ENCODE peak calls at places on chromosomes 16 and 17, in eight cellular contexts. X is naive thymus-derived CD8-positive, alpha-beta T cell; D is activated T-cell treated with anti-CD3 and anti-CD28 coated beads for 48 hours; G is T-helper 1 cell; J is NCI-H1417; U is activated CD8-positive, alpha-beta T cell treated with anti-CD3 and anti-CD28 coated beads, Interleukin-2, amount 10 ng/mL, durations not matched to agents 7 days and 5 days; K is GM04503; O is activated T-helper 1 cell treated with Interleukin-2 at 50 U/mL for 16 hours. H is an unnamed sample.

GRCh38 chr16:4780235-4780634 is 7.9 kb downstream of the SEPTIN12 start:
- DNase-seq in D (no peak), G (no peak), O (no peak), J (no peak), X (no peak), U (no peak), K (no peak), H (no peak)

GRCh38 chr17:27818311-27819170 is 18.2 kb upstream of the NOS2 start:
- DNase-seq in G (no peak), U (no peak), X (no peak), J (no peak), K (no peak), D (no peak), O (no peak), H (no peak)

GRCh38 chr16:69561901-69562300 is 3.9 kb upstream of the NFAT5 start:
- DNase-seq in D (no peak), X (no peak), K (no peak), O (no peak), G (no peak), U (no peak), J (no peak), H (no peak)

GRCh38 chr17:68398731-68399637 is 58.3 kb downstream of the WIPI1 start:
- DNase-seq in G (no peak), U (peak), K (peak), X (no peak), O (no peak), D (peak), J (peak), H (peak)

GRCh38 chr17:46044989-46045388 is 45.9 kb downstream of the STH start:
- DNase-seq in X (no peak), G (no peak), K (no peak), O (no peak), U (no peak), D (no peak), J (no peak), H (no peak)

GRCh38 chr16:88613293-88613692 is 25.1 kb upstream of the IL17C start:
- DNase-seq in O (no peak), K (no peak), J (no peak), G (no peak), U (no peak), X (no peak), D (no peak), H (no peak)

GRCh38 chr16:28309811-28310311 is 17.5 kb downstream of the SBK1 start:
- DNase-seq in D (peak), U (peak), G (peak), O (peak), X (peak), K (no peak), J (no peak), H (no peak)

GRCh38 chr16:19382887-19383816 is 34.5 kb upstream of the TMC5 start:
- DNase-seq in X (no peak), U (peak), J (peak), O (no peak), D (no peak), G (no peak), K (no peak), H (no peak)

GRCh38 chr16:77213542-77214108 is 14.4 kb downstream of the SYCE1L start:
- DNase-seq in U (no peak), X (no peak), D (no peak), G (no peak), K (peak), J (no peak), O (no peak), H (no peak)

GRCh38 chr17:9371019-9371418 is 204.6 kb downstream of the STX8 start:
- DNase-seq in U (no peak), X (no peak), G (no peak), D (no peak), J (peak), O (no peak), K (peak), H (no peak)

GRCh38 chr17:27479838-27480237 is 23.6 kb downstream of the KSR1 start:
- DNase-seq in D (no peak), K (no peak), U (no peak), J (no peak), G (no peak), O (no peak), X (no peak), H (no peak)

GRCh38 chr16:83363521-83363920 is 444.3 kb upstream of the HSBP1 start:
- DNase-seq in O (no peak), X (no peak), U (no peak), K (no peak), J (no peak), G (no peak), D (no peak), H (no peak)

GRCh38 chr17:55660171-55660886 is 62.3 kb downstream of the TMEM100 start:
- DNase-seq in K (no peak), X (no peak), O (no peak), J (no peak), U (no peak), G (no peak), D (no peak), H (no peak)

GRCh38 chr17:21041753-21042433 is 918 bp downstream of the USP22 start:
- DNase-seq in X (peak), K (no peak), G (peak), J (peak), O (peak), D (peak), U (peak), H (peak)

H was measured in neural crest cell.